ENCODE peak calls at places on chromosome 18, in eight cellular contexts. O is ureter, M is naive B cell, P is prostate gland, K is T-helper 2 cell, F is upper lobe of right lung, Z is NCI-H748 treated with DMSO at 0.1 percent for 48 hours, S is neural crest cell. U is an unnamed sample.
A peak's percentile ranks its signal among the peaks of the same experiment; 100 is the strongest.

GRCh38 chr18:79579807-79580480 is 99.7 kb upstream of the CTDP1 start:
- DNase-seq in K (no peak), S (no peak), M (no peak), P (no peak), O (no peak), F (peak; percentile 46), Z (no peak), U (no peak)

GRCh38 chr18:63736856-63737255 is 34.1 kb downstream of the SERPINB11 start:
- DNase-seq in Z (no peak), P (no peak), K (no peak), M (no peak), S (no peak), F (no peak), O (no peak), U (no peak)

GRCh38 chr18:68676913-68677312 is 38.0 kb downstream of the TMX3 start:
- DNase-seq in M (no peak), O (no peak), S (no peak), K (no peak), P (no peak), Z (no peak), F (no peak), U (no peak)

GRCh38 chr18:79746730-79747129 is 51.0 kb upstream of the KCNG2 start:
- DNase-seq in K (no peak), M (no peak), O (no peak), P (no peak), S (no peak), F (no peak), Z (no peak), U (no peak)

GRCh38 chr18:54983041-54983686 is 23.9 kb upstream of the CCDC68 start:
- DNase-seq in Z (peak; percentile 22), S (no peak), O (no peak), K (no peak), P (no peak), M (peak; percentile 7), F (no peak), U (peak; percentile 76)

GRCh38 chr18:58977223-58977622 is 112.5 kb downstream of the ZNF532 start:
- DNase-seq in Z (no peak), S (no peak), M (no peak), O (no peak), K (no peak), P (no peak), F (no peak), U (no peak)

GRCh38 chr18:67282796-67283195 is 233.7 kb downstream of the DSEL start:
- DNase-seq in Z (no peak), O (no peak), M (no peak), F (no peak), K (no peak), P (no peak), S (no peak), U (no peak)

GRCh38 chr18:23918395-23919032 is 96.0 kb upstream of the TTC39C start:
- DNase-seq in S (peak; percentile 85), P (peak; percentile 73), Z (peak; percentile 81), M (peak; percentile 53), K (peak; percentile 70), O (peak; percentile 69), F (peak; percentile 75), U (peak; percentile 37)

GRCh38 chr18:8423051-8423558 is 186.1 kb upstream of the RAB12 start:
- DNase-seq in P (no peak), K (no peak), Z (no peak), M (no peak), S (no peak), F (no peak), O (no peak), U (no peak)